ENCODE peak calls at places on chromosome 12, in four cellular contexts. K, Z, P and W are unnamed samples.

GRCh38 chr12:6083606-6084005 is 40.9 kb downstream of the VWF start:
- DNase-seq in Z (no peak), P (no peak), K (peak; percentile 7), W (no peak)

GRCh38 chr12:113664224-113664681 is 192.6 kb upstream of the LHX5 start:
- DNase-seq in Z (no peak), K (no peak), P (no peak), W (no peak)

GRCh38 chr12:92030618-92031017 is 115.0 kb downstream of the BTG1 start:
- DNase-seq in Z (peak; percentile 46), K (peak; percentile 74), P (no peak), W (no peak)

GRCh38 chr12:126233625-126234024 is 1168.4 kb downstream of the AACS start:
- DNase-seq in K (no peak), P (no peak), Z (no peak), W (no peak)

GRCh38 chr12:52005903-52006703 is 643 bp upstream of the TAMALIN start:
- DNase-seq in Z (peak; percentile 72), P (no peak), K (peak; percentile 93), W (no peak)

GRCh38 chr12:119320678-119321077 is 13.9 kb upstream of the CCDC60 start:
- DNase-seq in K (no peak), Z (no peak), P (no peak), W (no peak)

GRCh38 chr12:124538194-124539082 is 29.0 kb downstream of the NCOR2 start:
- DNase-seq in P (no peak), K (peak; percentile 83), Z (peak; percentile 56), W (no peak)

GRCh38 chr12:29889737-29890136 is 106.0 kb upstream of the TMTC1 start:
- DNase-seq in Z (peak; percentile 13), P (no peak), K (no peak), W (no peak)

GRCh38 chr12:10554228-10554970 is 48.7 kb downstream of the EIF2S3B start:
- DNase-seq in K (no peak), P (no peak), Z (no peak), W (no peak)

GRCh38 chr12:50579757-50580267 is 75.0 kb downstream of the DIP2B start:
- DNase-seq in Z (no peak), K (no peak), P (peak; percentile 10), W (no peak)

GRCh38 chr12:109296431-109296830 is 12.7 kb downstream of the FOXN4 start:
- DNase-seq in K (no peak), P (no peak), Z (no peak), W (no peak)

GRCh38 chr12:49349266-49349665 is 2.6 kb downstream of the DNAJC22 start:
- DNase-seq in Z (no peak), P (no peak), K (no peak), W (no peak)

GRCh38 chr12:31603546-31604009 is 12.6 kb upstream of the DENND5B start:
- DNase-seq in P (no peak), K (no peak), Z (no peak), W (no peak)

GRCh38 chr12:113740699-113741098 is 225.4 kb downstream of the RBM19 start:
- DNase-seq in P (no peak), K (no peak), Z (no peak), W (no peak)

GRCh38 chr12:96878704-96879103 is 28.4 kb upstream of the NEDD1 start:
- DNase-seq in K (no peak), Z (no peak), P (no peak), W (no peak)

GRCh38 chr12:111598637-111599458 is at the start of gene ATXN2:
- DNase-seq in K (peak; percentile 92), P (peak; percentile 59), Z (peak; percentile 71), W (no peak)

GRCh38 chr12:84305144-84305543 is 607.5 kb downstream of the SLC6A15 start:
- DNase-seq in P (no peak), K (no peak), Z (peak; percentile 94), W (no peak)

GRCh38 chr12:43309845-43310405 is 242.1 kb downstream of the ADAMTS20 start:
- DNase-seq in Z (peak; percentile 75), K (no peak), P (no peak), W (no peak)

GRCh38 chr12:19546611-19547162 is 107.4 kb downstream of the AEBP2 start:
- DNase-seq in P (no peak), K (no peak), Z (peak; percentile 22), W (no peak)

GRCh38 chr12:40770781-40771180 is 78.5 kb downstream of the CNTN1 start:
- DNase-seq in K (no peak), Z (no peak), P (no peak), W (no peak)

GRCh38 chr12:118103231-118103600 is 595 bp downstream of the VSIG10 start:
- DNase-seq in P (no peak), K (no peak), Z (no peak), W (no peak)

GRCh38 chr12:62683724-62684501 is 217.3 kb downstream of the MON2 start:
- DNase-seq in P (no peak), K (no peak), Z (no peak), W (no peak)

GRCh38 chr12:78795934-78796445 is 68.6 kb upstream of the SYT1 start:
- DNase-seq in K (no peak), Z (no peak), P (no peak), W (no peak)

GRCh38 chr12:121217066-121217465 is 7.1 kb downstream of the P2RX4 start:
- DNase-seq in P (no peak), Z (no peak), K (peak; percentile 29), W (no peak)

GRCh38 chr12:50174971-50175715 is 8.0 kb upstream of the CERS5 start:
- DNase-seq in K (no peak), Z (peak; percentile 82), P (no peak), W (no peak)

GRCh38 chr12:6465467-6466183 is 4.9 kb downstream of the VAMP1 start:
- DNase-seq in P (no peak), Z (peak; percentile 78), K (no peak), W (no peak)

GRCh38 chr12:116533343-116534248 is 25.6 kb upstream of the MAP1LC3B2 start:
- DNase-seq in P (peak; percentile 63), Z (peak; percentile 90), K (peak; percentile 95), W (peak; percentile 64)

GRCh38 chr12:79778802-79779201 is 88.0 kb upstream of the PAWR start:
- DNase-seq in P (no peak), K (no peak), Z (no peak), W (no peak)

GRCh38 chr12:9741726-9742125 is 8.8 kb upstream of the CLECL1 start:
- DNase-seq in P (no peak), Z (no peak), K (peak; percentile 80), W (no peak)

GRCh38 chr12:3389911-3390310 is 101.1 kb upstream of the PRMT8 start:
- DNase-seq in Z (no peak), P (no peak), K (no peak), W (no peak)

GRCh38 chr12:95996034-95996658 is at the start of gene HAL:
- DNase-seq in Z (peak; percentile 54), K (peak; percentile 74), P (peak; percentile 15), W (no peak)

GRCh38 chr12:131137836-131138637 is 184.3 kb downstream of the ADGRD1 start:
- DNase-seq in P (no peak), K (peak; percentile 67), Z (no peak), W (no peak)

GRCh38 chr12:115657081-115658013 is 620.1 kb downstream of the MED13L start:
- DNase-seq in P (no peak), Z (no peak), K (no peak), W (no peak)

GRCh38 chr12:130162267-130162666 is at the start of gene FZD10:
- DNase-seq in P (peak; percentile 9), Z (peak; percentile 13), K (no peak), W (peak; percentile 75)

DNA sequence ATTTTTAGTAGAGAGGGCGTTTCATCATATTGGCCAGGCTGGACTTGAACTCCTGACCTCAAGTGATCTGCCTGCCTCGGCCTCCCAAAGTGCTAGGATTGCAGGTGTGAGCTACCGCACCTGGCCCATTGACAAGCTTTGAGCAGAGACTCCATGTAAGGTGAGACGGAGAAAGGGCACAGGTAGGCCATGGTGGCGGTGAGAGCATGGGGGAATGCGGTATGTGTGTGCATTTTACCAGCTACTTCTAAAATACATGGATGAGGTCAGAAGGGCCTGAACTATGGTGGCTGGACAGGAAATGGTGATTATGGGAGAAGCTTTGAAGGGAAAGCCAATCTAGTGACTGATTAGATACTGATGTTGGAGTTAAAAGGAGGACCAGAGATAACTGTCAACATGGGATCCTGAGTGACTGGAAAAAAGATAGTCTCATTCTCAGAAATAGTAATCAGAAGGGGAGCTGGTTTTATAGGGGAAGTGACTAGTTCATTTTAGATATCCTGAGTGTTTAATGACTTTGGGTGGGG is 21.9 kb upstream of the PTPRB start:
- DNase-seq in Z (no peak), K (no peak), P (no peak), W (no peak)
- H3K4me1 ChIP-seq in Z (peaks cover 4% of the 10 kb centered on the region), K (no peaks in the 10 kb centered on the region), P (no peaks in the 10 kb centered on the region), W (no peaks in the 10 kb centered on the region)

DNA sequence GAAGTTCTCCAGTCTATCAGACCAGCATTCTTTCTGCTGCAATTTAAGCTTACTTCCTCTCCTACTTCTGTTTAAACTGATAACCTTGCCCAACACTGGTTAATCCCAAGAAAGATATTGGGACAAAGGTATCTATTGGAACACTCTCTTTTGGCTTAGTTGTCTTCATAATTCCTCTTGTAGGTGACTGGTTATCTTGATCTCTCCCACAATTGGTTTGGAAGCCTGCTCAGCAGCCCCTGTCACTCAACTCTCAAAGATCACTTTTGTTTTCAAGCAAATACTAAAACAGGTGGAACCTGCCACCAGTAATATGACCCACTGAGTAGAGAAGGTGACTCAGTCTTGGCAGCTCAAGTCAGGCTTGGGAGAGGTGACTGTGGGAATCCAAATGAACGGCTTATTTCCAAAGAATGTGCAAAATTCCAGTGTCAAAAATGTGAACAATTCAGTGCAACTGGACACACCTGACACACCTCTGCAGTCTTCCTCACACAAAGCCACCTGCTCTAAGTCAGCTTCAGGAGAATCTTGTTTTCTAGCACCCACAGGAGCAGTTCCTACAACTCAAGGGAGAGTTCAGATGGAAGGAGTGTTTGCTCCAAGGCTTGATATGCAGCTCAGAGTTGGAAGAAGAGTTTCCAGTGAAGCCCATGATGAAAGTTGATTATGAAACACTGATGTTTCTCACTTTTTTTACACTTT is 83.2 kb upstream of the SLC38A2 start:
- DNase-seq in K (no peak), P (peak; percentile 40), Z (no peak), W (peak; percentile 55)
- H3K27ac ChIP-seq in K (no peak overlapping the region), P (peak overlapping the region; percentile 59), Z (no peak overlapping the region), W (peak overlapping the region; percentile 99)

GRCh38 chr12:132491349-132491663 is 1.4 kb downstream of the FBRSL1 start:
- DNase-seq in Z (no peak), P (no peak), K (no peak), W (no peak)
- H3K4me1 ChIP-seq in Z (peaks cover 56% of the 10 kb centered on the region), P (peaks cover 29% of the 10 kb centered on the region), K (peaks cover 60% of the 10 kb centered on the region), W (no peaks in the 10 kb centered on the region)

GRCh38 chr12:12784116-12784515 is 1.3 kb upstream of the APOLD1 start:
- DNase-seq in P (no peak), K (no peak), Z (no peak), W (no peak)
- H3K27ac ChIP-seq in P (no peak overlapping the region), K (no peak overlapping the region), Z (no peak overlapping the region), W (no peak overlapping the region)

DNA sequence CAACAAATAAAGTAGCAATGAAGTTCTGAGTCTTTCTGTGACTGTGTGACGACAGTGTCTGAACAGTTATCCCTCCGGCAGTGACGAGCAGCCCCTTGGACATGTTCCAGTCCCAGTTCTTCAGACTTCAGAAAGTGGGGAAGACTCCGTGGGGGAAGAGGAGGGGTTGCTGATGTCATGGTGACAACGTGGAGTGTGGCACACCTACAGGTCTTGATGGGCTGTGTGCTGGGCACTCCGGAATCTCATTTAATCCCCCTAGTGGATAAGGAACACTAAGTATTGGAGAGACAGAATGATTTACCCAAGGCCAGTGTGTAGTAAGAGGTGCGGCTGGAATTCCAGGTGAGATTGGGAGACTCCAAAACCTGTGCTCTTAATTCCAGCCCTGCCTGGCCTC is 280.2 kb downstream of the CACNA1C start:
- DNase-seq in K (no peak), Z (no peak), P (no peak), W (no peak)
- H3K4me1 ChIP-seq in K (peaks cover 4% of the 10 kb centered on the region), Z (peaks cover 20% of the 10 kb centered on the region), P (no peaks in the 10 kb centered on the region), W (peaks cover 19% of the 10 kb centered on the region)

GRCh38 chr12:57739387-57739786 is 845 bp upstream of the AGAP2 start:
- DNase-seq in Z (no peak), K (peak; percentile 51), P (no peak), W (no peak)
- H3K27ac ChIP-seq in Z (no peak overlapping the region), K (no peak overlapping the region), P (no peak overlapping the region), W (no peak overlapping the region)

GRCh38 chr12:102114212-102114611 is 5.7 kb downstream of the NUP37 start:
- DNase-seq in K (no peak), Z (no peak), P (no peak), W (no peak)
- H3K4me1 ChIP-seq in K (no peaks in the 10 kb centered on the region), Z (no peaks in the 10 kb centered on the region), P (no peaks in the 10 kb centered on the region), W (peaks cover 4% of the 10 kb centered on the region)